ENCODE peak calls at places on chromosomes 4 and X, in ten cellular contexts. One of them, this sample, is unnamed.

GRCh38 chr4:126821152-126821551 is 811.6 kb upstream of the INTU start:
- DNase-seq in NCI-H1092 treated with DMSO at 0.1 percent for 48 hours: no peak
- DNase-seq in M059J: no peak
- DNase-seq in omental fat pad: no peak
- DNase-seq in stimulated activated CD8-positive, alpha-beta memory T cell treated with anti-CD3 and anti-CD28 coated beads, Interleukin-7, amount 100 ng/mL, for 1 hour: no peak
- DNase-seq in fibroblast of lung: no peak
- DNase-seq in Calu3: no peak
- DNase-seq in iPS-NIHi11: no peak
- DNase-seq in nephron progenitor cell: no peak
- DNase-seq in islet precursor cell: no peak
- DNase-seq in this sample: no peak

GRCh38 chrX:123943074-123943473 is 18.4 kb upstream of the STAG2 start:
- DNase-seq in omental fat pad: no peak
- DNase-seq in iPS-NIHi11: no peak
- DNase-seq in M059J: no peak
- DNase-seq in fibroblast of lung: no peak
- DNase-seq in Calu3: no peak
- DNase-seq in NCI-H1092 treated with DMSO at 0.1 percent for 48 hours: no peak
- DNase-seq in islet precursor cell: no peak
- DNase-seq in nephron progenitor cell: no peak
- DNase-seq in stimulated activated CD8-positive, alpha-beta memory T cell treated with anti-CD3 and anti-CD28 coated beads, Interleukin-7, amount 100 ng/mL, for 1 hour: no peak
- DNase-seq in this sample: no peak

GRCh38 chr4:168648929-168649328 is 152.1 kb downstream of the PALLD start:
- DNase-seq in NCI-H1092 treated with DMSO at 0.1 percent for 48 hours: no peak
- DNase-seq in stimulated activated CD8-positive, alpha-beta memory T cell treated with anti-CD3 and anti-CD28 coated beads, Interleukin-7, amount 100 ng/mL, for 1 hour: no peak
- DNase-seq in Calu3: no peak
- DNase-seq in iPS-NIHi11: no peak
- DNase-seq in nephron progenitor cell: no peak
- DNase-seq in M059J: peak; percentile 76
- DNase-seq in fibroblast of lung: peak; percentile 91
- DNase-seq in omental fat pad: no peak
- DNase-seq in islet precursor cell: no peak
- DNase-seq in this sample: no peak

GRCh38 chrX:129359269-129359668 is 164.0 kb downstream of the SMARCA1 start:
- DNase-seq in nephron progenitor cell: no peak
- DNase-seq in stimulated activated CD8-positive, alpha-beta memory T cell treated with anti-CD3 and anti-CD28 coated beads, Interleukin-7, amount 100 ng/mL, for 1 hour: no peak
- DNase-seq in islet precursor cell: no peak
- DNase-seq in M059J: peak; percentile 46
- DNase-seq in fibroblast of lung: peak; percentile 24
- DNase-seq in omental fat pad: no peak
- DNase-seq in Calu3: no peak
- DNase-seq in iPS-NIHi11: no peak
- DNase-seq in NCI-H1092 treated with DMSO at 0.1 percent for 48 hours: no peak
- DNase-seq in this sample: no peak

GRCh38 chrX:18422325-18422724 is 3.1 kb upstream of the CDKL5 start:
- DNase-seq in islet precursor cell: no peak
- DNase-seq in fibroblast of lung: peak; percentile 84
- DNase-seq in M059J: peak; percentile 88
- DNase-seq in NCI-H1092 treated with DMSO at 0.1 percent for 48 hours: no peak
- DNase-seq in nephron progenitor cell: no peak
- DNase-seq in iPS-NIHi11: no peak
- DNase-seq in omental fat pad: no peak
- DNase-seq in Calu3: no peak
- DNase-seq in stimulated activated CD8-positive, alpha-beta memory T cell treated with anti-CD3 and anti-CD28 coated beads, Interleukin-7, amount 100 ng/mL, for 1 hour: no peak
- DNase-seq in this sample: no peak

GRCh38 chr4:20313237-20314030 is 61.7 kb downstream of the SLIT2 start:
- DNase-seq in iPS-NIHi11: peak; percentile 41
- DNase-seq in islet precursor cell: peak; percentile 84
- DNase-seq in stimulated activated CD8-positive, alpha-beta memory T cell treated with anti-CD3 and anti-CD28 coated beads, Interleukin-7, amount 100 ng/mL, for 1 hour: no peak
- DNase-seq in Calu3: no peak
- DNase-seq in nephron progenitor cell: peak; percentile 55
- DNase-seq in omental fat pad: no peak
- DNase-seq in NCI-H1092 treated with DMSO at 0.1 percent for 48 hours: no peak
- DNase-seq in fibroblast of lung: no peak
- DNase-seq in M059J: no peak
- DNase-seq in this sample: peak; percentile 54

GRCh38 chrX:114047558-114047957 is 536.3 kb upstream of the HTR2C start:
- DNase-seq in islet precursor cell: no peak
- DNase-seq in M059J: peak; percentile 1
- DNase-seq in iPS-NIHi11: no peak
- DNase-seq in fibroblast of lung: no peak
- DNase-seq in Calu3: no peak
- DNase-seq in NCI-H1092 treated with DMSO at 0.1 percent for 48 hours: no peak
- DNase-seq in nephron progenitor cell: no peak
- DNase-seq in stimulated activated CD8-positive, alpha-beta memory T cell treated with anti-CD3 and anti-CD28 coated beads, Interleukin-7, amount 100 ng/mL, for 1 hour: no peak
- DNase-seq in omental fat pad: no peak
- DNase-seq in this sample: no peak

GRCh38 chr4:105345838-105346237 is 128.0 kb downstream of the PPA2 start:
- DNase-seq in fibroblast of lung: no peak
- DNase-seq in Calu3: no peak
- DNase-seq in NCI-H1092 treated with DMSO at 0.1 percent for 48 hours: no peak
- DNase-seq in stimulated activated CD8-positive, alpha-beta memory T cell treated with anti-CD3 and anti-CD28 coated beads, Interleukin-7, amount 100 ng/mL, for 1 hour: no peak
- DNase-seq in M059J: no peak
- DNase-seq in iPS-NIHi11: no peak
- DNase-seq in islet precursor cell: no peak
- DNase-seq in nephron progenitor cell: no peak
- DNase-seq in omental fat pad: no peak
- DNase-seq in this sample: no peak

GRCh38 chr4:165077034-165077578 is 23.4 kb downstream of the TRIM75 start:
- DNase-seq in M059J: no peak
- DNase-seq in stimulated activated CD8-positive, alpha-beta memory T cell treated with anti-CD3 and anti-CD28 coated beads, Interleukin-7, amount 100 ng/mL, for 1 hour: no peak
- DNase-seq in nephron progenitor cell: no peak
- DNase-seq in omental fat pad: no peak
- DNase-seq in NCI-H1092 treated with DMSO at 0.1 percent for 48 hours: no peak
- DNase-seq in islet precursor cell: no peak
- DNase-seq in fibroblast of lung: no peak
- DNase-seq in Calu3: no peak
- DNase-seq in iPS-NIHi11: no peak
- DNase-seq in this sample: no peak

GRCh38 chr4:163544407-163545038 is 50.0 kb downstream of the TMA16 start:
- DNase-seq in Calu3: peak; percentile 56
- DNase-seq in M059J: peak; percentile 39
- DNase-seq in fibroblast of lung: peak; percentile 36
- DNase-seq in NCI-H1092 treated with DMSO at 0.1 percent for 48 hours: peak; percentile 37
- DNase-seq in omental fat pad: no peak
- DNase-seq in islet precursor cell: peak; percentile 73
- DNase-seq in iPS-NIHi11: peak; percentile 78
- DNase-seq in stimulated activated CD8-positive, alpha-beta memory T cell treated with anti-CD3 and anti-CD28 coated beads, Interleukin-7, amount 100 ng/mL, for 1 hour: peak; percentile 44
- DNase-seq in nephron progenitor cell: peak; percentile 77
- DNase-seq in this sample: peak; percentile 29

GRCh38 chr4:2254665-2255500 is 7.0 kb downstream of the MXD4 start:
- DNase-seq in M059J: no peak
- DNase-seq in omental fat pad: peak; percentile 20
- DNase-seq in iPS-NIHi11: peak; percentile 2
- DNase-seq in nephron progenitor cell: no peak
- DNase-seq in islet precursor cell: peak; percentile 46
- DNase-seq in NCI-H1092 treated with DMSO at 0.1 percent for 48 hours: no peak
- DNase-seq in stimulated activated CD8-positive, alpha-beta memory T cell treated with anti-CD3 and anti-CD28 coated beads, Interleukin-7, amount 100 ng/mL, for 1 hour: no peak
- DNase-seq in Calu3: no peak
- DNase-seq in fibroblast of lung: no peak
- DNase-seq in this sample: no peak

GRCh38 chrX:21355831-21356230 is 18.4 kb upstream of the CNKSR2 start:
- DNase-seq in islet precursor cell: no peak
- DNase-seq in fibroblast of lung: no peak
- DNase-seq in M059J: no peak
- DNase-seq in nephron progenitor cell: no peak
- DNase-seq in omental fat pad: no peak
- DNase-seq in iPS-NIHi11: no peak
- DNase-seq in Calu3: no peak
- DNase-seq in stimulated activated CD8-positive, alpha-beta memory T cell treated with anti-CD3 and anti-CD28 coated beads, Interleukin-7, amount 100 ng/mL, for 1 hour: no peak
- DNase-seq in NCI-H1092 treated with DMSO at 0.1 percent for 48 hours: no peak
- DNase-seq in this sample: no peak

GRCh38 chrX:84907324-84907946 is 96.2 kb upstream of the APOOL start:
- DNase-seq in islet precursor cell: no peak
- DNase-seq in NCI-H1092 treated with DMSO at 0.1 percent for 48 hours: no peak
- DNase-seq in Calu3: no peak
- DNase-seq in fibroblast of lung: peak; percentile 0
- DNase-seq in stimulated activated CD8-positive, alpha-beta memory T cell treated with anti-CD3 and anti-CD28 coated beads, Interleukin-7, amount 100 ng/mL, for 1 hour: no peak
- DNase-seq in nephron progenitor cell: no peak
- DNase-seq in omental fat pad: no peak
- DNase-seq in M059J: no peak
- DNase-seq in iPS-NIHi11: peak; percentile 2
- DNase-seq in this sample: peak; percentile 69

GRCh38 chr4:5395781-5396180 is 312.6 kb downstream of the EVC2 start:
- DNase-seq in nephron progenitor cell: no peak
- DNase-seq in islet precursor cell: no peak
- DNase-seq in NCI-H1092 treated with DMSO at 0.1 percent for 48 hours: no peak
- DNase-seq in stimulated activated CD8-positive, alpha-beta memory T cell treated with anti-CD3 and anti-CD28 coated beads, Interleukin-7, amount 100 ng/mL, for 1 hour: no peak
- DNase-seq in M059J: no peak
- DNase-seq in fibroblast of lung: no peak
- DNase-seq in Calu3: no peak
- DNase-seq in omental fat pad: no peak
- DNase-seq in iPS-NIHi11: no peak
- DNase-seq in this sample: no peak

GRCh38 chr4:75099321-75099720 is 166.4 kb downstream of the PARM1 start:
- DNase-seq in omental fat pad: no peak
- DNase-seq in M059J: no peak
- DNase-seq in fibroblast of lung: no peak
- DNase-seq in nephron progenitor cell: no peak
- DNase-seq in islet precursor cell: no peak
- DNase-seq in Calu3: no peak
- DNase-seq in iPS-NIHi11: no peak
- DNase-seq in NCI-H1092 treated with DMSO at 0.1 percent for 48 hours: no peak
- DNase-seq in stimulated activated CD8-positive, alpha-beta memory T cell treated with anti-CD3 and anti-CD28 coated beads, Interleukin-7, amount 100 ng/mL, for 1 hour: no peak
- DNase-seq in this sample: no peak

GRCh38 chrX:148574247-148574973 is 74.0 kb downstream of the AFF2 start:
- DNase-seq in fibroblast of lung: peak; percentile 61
- DNase-seq in nephron progenitor cell: no peak
- DNase-seq in islet precursor cell: no peak
- DNase-seq in stimulated activated CD8-positive, alpha-beta memory T cell treated with anti-CD3 and anti-CD28 coated beads, Interleukin-7, amount 100 ng/mL, for 1 hour: no peak
- DNase-seq in NCI-H1092 treated with DMSO at 0.1 percent for 48 hours: no peak
- DNase-seq in Calu3: no peak
- DNase-seq in M059J: peak; percentile 53
- DNase-seq in iPS-NIHi11: no peak
- DNase-seq in omental fat pad: no peak
- DNase-seq in this sample: no peak

GRCh38 chr4:2793578-2793919 is 664 bp downstream of the SH3BP2 start:
- DNase-seq in iPS-NIHi11: no peak
- DNase-seq in Calu3: no peak
- DNase-seq in omental fat pad: no peak
- DNase-seq in nephron progenitor cell: no peak
- DNase-seq in NCI-H1092 treated with DMSO at 0.1 percent for 48 hours: no peak
- DNase-seq in M059J: peak; percentile 73
- DNase-seq in stimulated activated CD8-positive, alpha-beta memory T cell treated with anti-CD3 and anti-CD28 coated beads, Interleukin-7, amount 100 ng/mL, for 1 hour: no peak
- DNase-seq in fibroblast of lung: peak; percentile 50
- DNase-seq in islet precursor cell: peak; percentile 66
- DNase-seq in this sample: peak; percentile 63

GRCh38 chr4:162685401-162685800 is 481.3 kb downstream of the NAF1 start:
- DNase-seq in iPS-NIHi11: no peak
- DNase-seq in omental fat pad: no peak
- DNase-seq in islet precursor cell: no peak
- DNase-seq in fibroblast of lung: no peak
- DNase-seq in Calu3: no peak
- DNase-seq in NCI-H1092 treated with DMSO at 0.1 percent for 48 hours: no peak
- DNase-seq in M059J: no peak
- DNase-seq in stimulated activated CD8-positive, alpha-beta memory T cell treated with anti-CD3 and anti-CD28 coated beads, Interleukin-7, amount 100 ng/mL, for 1 hour: no peak
- DNase-seq in nephron progenitor cell: no peak
- DNase-seq in this sample: no peak

GRCh38 chr4:56531149-56531770 is 25.7 kb downstream of the ARL9 start:
- DNase-seq in fibroblast of lung: no peak
- DNase-seq in M059J: no peak
- DNase-seq in islet precursor cell: no peak
- DNase-seq in stimulated activated CD8-positive, alpha-beta memory T cell treated with anti-CD3 and anti-CD28 coated beads, Interleukin-7, amount 100 ng/mL, for 1 hour: no peak
- DNase-seq in iPS-NIHi11: no peak
- DNase-seq in omental fat pad: no peak
- DNase-seq in nephron progenitor cell: no peak
- DNase-seq in Calu3: no peak
- DNase-seq in NCI-H1092 treated with DMSO at 0.1 percent for 48 hours: no peak
- DNase-seq in this sample: no peak

GRCh38 chr4:19678763-19679162 is 572.9 kb upstream of the SLIT2 start:
- DNase-seq in nephron progenitor cell: no peak
- DNase-seq in islet precursor cell: no peak
- DNase-seq in omental fat pad: no peak
- DNase-seq in Calu3: no peak
- DNase-seq in NCI-H1092 treated with DMSO at 0.1 percent for 48 hours: no peak
- DNase-seq in stimulated activated CD8-positive, alpha-beta memory T cell treated with anti-CD3 and anti-CD28 coated beads, Interleukin-7, amount 100 ng/mL, for 1 hour: no peak
- DNase-seq in M059J: no peak
- DNase-seq in fibroblast of lung: peak; percentile 94
- DNase-seq in iPS-NIHi11: no peak
- DNase-seq in this sample: no peak

GRCh38 chrX:4706961-4707360 is 993.5 kb upstream of the PRKX start:
- DNase-seq in M059J: no peak
- DNase-seq in omental fat pad: no peak
- DNase-seq in fibroblast of lung: no peak
- DNase-seq in NCI-H1092 treated with DMSO at 0.1 percent for 48 hours: no peak
- DNase-seq in islet precursor cell: no peak
- DNase-seq in stimulated activated CD8-positive, alpha-beta memory T cell treated with anti-CD3 and anti-CD28 coated beads, Interleukin-7, amount 100 ng/mL, for 1 hour: no peak
- DNase-seq in Calu3: no peak
- DNase-seq in nephron progenitor cell: no peak
- DNase-seq in iPS-NIHi11: no peak
- DNase-seq in this sample: no peak

GRCh38 chrX:19017271-19017670 is 33.4 kb upstream of the PHKA2 start:
- DNase-seq in islet precursor cell: no peak
- DNase-seq in Calu3: peak; percentile 30
- DNase-seq in nephron progenitor cell: peak; percentile 28
- DNase-seq in M059J: peak; percentile 14
- DNase-seq in NCI-H1092 treated with DMSO at 0.1 percent for 48 hours: peak; percentile 3
- DNase-seq in iPS-NIHi11: peak; percentile 49
- DNase-seq in stimulated activated CD8-positive, alpha-beta memory T cell treated with anti-CD3 and anti-CD28 coated beads, Interleukin-7, amount 100 ng/mL, for 1 hour: no peak
- DNase-seq in omental fat pad: no peak
- DNase-seq in fibroblast of lung: peak; percentile 7
- DNase-seq in this sample: peak; percentile 50

GRCh38 chr4:132227349-132228165 is 921.5 kb upstream of the PCDH10 start:
- DNase-seq in M059J: no peak
- DNase-seq in NCI-H1092 treated with DMSO at 0.1 percent for 48 hours: no peak
- DNase-seq in Calu3: peak; percentile 76
- DNase-seq in iPS-NIHi11: peak; percentile 17
- DNase-seq in fibroblast of lung: peak; percentile 43
- DNase-seq in islet precursor cell: peak; percentile 85
- DNase-seq in stimulated activated CD8-positive, alpha-beta memory T cell treated with anti-CD3 and anti-CD28 coated beads, Interleukin-7, amount 100 ng/mL, for 1 hour: no peak
- DNase-seq in nephron progenitor cell: peak; percentile 61
- DNase-seq in omental fat pad: no peak
- DNase-seq in this sample: no peak

GRCh38 chrX:110212299-110212698 is 105.6 kb downstream of the AMMECR1 start:
- DNase-seq in nephron progenitor cell: no peak
- DNase-seq in Calu3: no peak
- DNase-seq in NCI-H1092 treated with DMSO at 0.1 percent for 48 hours: no peak
- DNase-seq in iPS-NIHi11: no peak
- DNase-seq in M059J: no peak
- DNase-seq in islet precursor cell: no peak
- DNase-seq in stimulated activated CD8-positive, alpha-beta memory T cell treated with anti-CD3 and anti-CD28 coated beads, Interleukin-7, amount 100 ng/mL, for 1 hour: no peak
- DNase-seq in omental fat pad: no peak
- DNase-seq in fibroblast of lung: no peak
- DNase-seq in this sample: peak; percentile 35

This sample was measured in HT-29.